ENCODE peak calls at places on chromosomes 3 and 15, in five cellular contexts. V is neural crest cell, I is fibroblast of mammary gland, A is right atrium auricular region, E is endothelial cell. Q is an unnamed sample.

GRCh38 chr3:101944308-101944707 is 95.0 kb downstream of the NFKBIZ start:
- DNase-seq in E (no peak), A (no peak), I (no peak), V (no peak), Q (no peak)

GRCh38 chr3:39637807-39638206 is 170.3 kb downstream of the MOBP start:
- DNase-seq in I (peak; percentile 62), A (no peak), E (no peak), V (no peak), Q (peak; percentile 43)

GRCh38 chr3:150699068-150699635 is 4.6 kb downstream of the ERICH6 start:
- DNase-seq in E (no peak), A (no peak), I (peak; percentile 45), V (no peak), Q (peak; percentile 41)

GRCh38 chr15:44296625-44297524 is 8.4 kb downstream of the GOLM2 start:
- DNase-seq in I (peak; percentile 64), E (no peak), A (no peak), V (no peak), Q (peak; percentile 31)

GRCh38 chr3:129439381-129439816 is 349 bp downstream of the MBD4 start:
- DNase-seq in E (no peak), V (no peak), A (peak; percentile 73), I (no peak), Q (peak; percentile 47)

GRCh38 chr15:99224815-99225214 is 24.6 kb downstream of the TTC23 start:
- DNase-seq in E (no peak), I (no peak), A (no peak), V (no peak), Q (no peak)

GRCh38 chr3:173993299-173993698 is 595.8 kb downstream of the NLGN1 start:
- DNase-seq in I (peak; percentile 80), V (no peak), E (no peak), A (no peak), Q (no peak)

GRCh38 chr15:60212536-60212935 is 185.2 kb downstream of the ANXA2 start:
- DNase-seq in I (peak; percentile 31), V (no peak), A (no peak), E (no peak), Q (peak; percentile 10)

GRCh38 chr15:88844749-88845386 is 41.6 kb downstream of the ACAN start:
- DNase-seq in E (no peak), A (no peak), I (no peak), V (no peak), Q (no peak)

GRCh38 chr3:190618349-190619030 is 104.6 kb downstream of the IL1RAP start:
- DNase-seq in A (no peak), I (no peak), E (no peak), V (no peak), Q (no peak)

GRCh38 chr3:126127904-126128303 is 44.0 kb upstream of the SLC41A3 start:
- DNase-seq in E (no peak), A (no peak), V (no peak), I (no peak), Q (no peak)

GRCh38 chr15:31483053-31483923 is 156.7 kb downstream of the KLF13 start:
- DNase-seq in E (no peak), A (no peak), I (no peak), V (no peak), Q (no peak)

GRCh38 chr15:62165793-62166380 is 802 bp upstream of the C2CD4B start:
- DNase-seq in E (no peak), A (no peak), I (peak; percentile 8), V (no peak), Q (no peak)

GRCh38 chr15:62163847-62164499 is 1.1 kb downstream of the C2CD4B start:
- DNase-seq in E (peak; percentile 44), I (no peak), A (no peak), V (peak; percentile 8), Q (peak; percentile 48)

GRCh38 chr15:62164500-62165028 is 521 bp downstream of the C2CD4B start:
- DNase-seq in A (no peak), V (peak; percentile 17), I (no peak), E (peak; percentile 47), Q (peak; percentile 47)

GRCh38 chr15:62163397-62163796 is 1.7 kb downstream of the C2CD4B start:
- DNase-seq in E (no peak), I (no peak), V (no peak), A (no peak), Q (no peak)

DNA sequence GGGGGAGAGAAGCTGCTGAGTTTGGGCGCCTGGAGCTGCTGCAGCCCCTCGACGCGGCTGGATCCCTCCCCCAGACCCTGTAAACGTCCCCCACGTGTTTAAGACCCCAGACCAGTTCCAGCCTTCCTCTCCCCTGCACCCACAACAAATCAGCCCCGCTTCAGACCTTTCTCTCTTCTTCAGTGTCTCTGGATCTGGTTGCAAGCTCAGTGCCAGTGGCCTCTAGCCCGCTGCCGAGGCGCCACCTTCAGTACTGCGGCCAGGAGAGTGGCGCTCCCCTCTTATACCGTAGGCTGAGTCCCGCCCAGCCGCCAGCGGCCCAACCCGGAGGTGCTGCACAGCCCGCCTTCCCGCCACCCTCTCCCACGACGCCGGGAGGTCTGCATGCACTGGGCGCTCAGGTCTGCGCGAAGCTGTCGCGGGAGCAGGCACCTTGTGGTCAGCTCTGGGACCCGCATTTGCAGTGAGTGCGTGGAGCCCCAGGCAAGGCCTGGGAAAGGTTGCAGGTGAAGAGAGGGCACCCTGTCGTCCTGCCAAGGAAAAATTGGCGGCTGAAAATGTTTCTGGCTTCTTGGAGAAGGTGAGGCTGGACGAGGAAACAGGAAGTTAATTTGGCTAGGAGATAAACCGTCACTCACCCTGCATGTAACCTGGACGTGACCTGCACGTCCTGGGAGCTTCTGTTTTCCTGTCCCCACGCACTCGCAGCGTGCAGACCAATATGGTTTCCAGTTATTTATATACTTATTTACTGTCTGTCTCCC is at the start of gene C2CD4B:
- DNase-seq in E (peak; percentile 73), A (peak; percentile 62), V (peak; percentile 30), I (no peak), Q (peak; percentile 97)
- TF ChIP-seq CTCF in E (no peak), A (no peak), V (peak; percentile 12), I (no peak), Q (no peak)

GRCh38 chr3:50503947-50504346 is 513 bp upstream of the CACNA2D2 start:
- DNase-seq in V (peak; percentile 14), I (no peak), A (no peak), E (peak; percentile 23), Q (no peak)

GRCh38 chr3:50504681-50505080 is 1.2 kb upstream of the CACNA2D2 start:
- DNase-seq in V (no peak), I (no peak), A (no peak), E (no peak), Q (no peak)

GRCh38 chr3:50503504-50503903 is at the start of gene CACNA2D2:
- DNase-seq in E (peak; percentile 62), I (no peak), V (peak; percentile 55), A (no peak), Q (peak; percentile 60)

GRCh38 chr3:50502225-50502583 is 1.2 kb downstream of the CACNA2D2 start:
- DNase-seq in E (no peak), I (no peak), V (no peak), A (no peak), Q (no peak)

DNA sequence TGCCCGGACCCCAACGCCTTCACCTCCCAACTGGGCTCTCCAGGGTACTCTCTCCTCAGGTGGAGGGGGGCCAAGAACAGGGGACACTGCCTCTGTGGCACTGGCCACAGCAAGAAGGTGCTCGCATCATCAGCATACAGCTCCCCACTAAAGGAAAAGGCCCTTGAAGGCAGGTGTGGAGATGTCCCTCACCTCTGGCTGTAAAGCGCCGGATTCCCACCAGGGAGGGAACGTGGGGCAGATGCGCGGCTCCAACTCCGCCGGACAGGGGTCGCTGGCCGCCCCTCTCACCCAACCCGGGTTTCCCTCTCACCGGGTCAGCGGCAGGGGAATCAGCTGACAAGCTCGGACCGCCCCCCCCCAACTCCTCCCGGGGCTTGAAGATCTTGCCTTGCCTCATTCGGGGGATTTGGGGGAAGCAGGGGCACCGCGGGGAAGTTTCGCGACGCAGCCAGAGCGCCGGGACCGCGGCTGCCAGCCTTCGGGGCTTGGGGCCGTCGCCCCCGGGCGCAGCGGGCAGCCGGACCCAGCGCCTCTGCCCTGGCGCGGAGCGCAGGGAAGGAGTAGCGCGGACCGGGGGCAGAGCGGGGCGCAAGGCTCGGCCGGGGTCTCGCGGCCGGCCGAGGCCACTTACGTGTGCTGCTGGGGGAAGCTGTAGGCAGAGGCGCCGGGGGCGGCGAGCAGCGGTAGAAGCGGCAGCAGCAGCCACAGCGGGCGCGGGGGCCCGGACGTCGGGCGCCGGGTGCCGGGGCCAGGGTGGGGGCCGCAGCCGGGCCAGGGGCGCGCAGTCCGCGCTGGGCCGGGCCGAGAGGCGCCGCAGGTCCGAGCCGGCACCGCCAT is 630 bp downstream of the CACNA2D2 start:
- DNase-seq in A (no peak), V (peak; percentile 29), I (no peak), E (peak; percentile 47), Q (no peak)
- TF ChIP-seq CTCF in A (no peak), V (peak; percentile 15), I (no peak), E (no peak), Q (no peak)

DNA sequence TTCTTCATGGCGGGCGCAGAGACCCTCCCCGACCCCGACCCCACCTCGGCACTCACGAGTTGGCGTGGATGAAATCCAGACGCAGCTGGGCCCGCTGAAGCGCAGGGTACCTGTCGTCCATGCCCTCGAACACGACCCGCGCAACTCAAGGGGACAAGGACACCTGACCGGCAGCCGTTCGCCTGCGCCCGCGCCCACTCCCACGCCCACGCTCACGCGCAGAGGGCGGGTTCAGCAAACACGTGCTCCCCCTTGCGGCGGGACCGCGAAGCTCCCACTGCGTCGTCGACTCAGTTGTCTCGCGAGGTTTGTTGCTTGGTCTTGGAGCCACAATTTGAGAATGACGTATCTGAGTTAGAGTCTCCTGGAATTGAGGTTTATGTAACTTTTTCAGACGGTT is at the start of gene MORC1:
- DNase-seq in E (no peak), A (no peak), I (no peak), V (no peak), Q (no peak)
- TF ChIP-seq CTCF in E (no peak), A (no peak), I (no peak), V (no peak), Q (no peak)

DNA sequence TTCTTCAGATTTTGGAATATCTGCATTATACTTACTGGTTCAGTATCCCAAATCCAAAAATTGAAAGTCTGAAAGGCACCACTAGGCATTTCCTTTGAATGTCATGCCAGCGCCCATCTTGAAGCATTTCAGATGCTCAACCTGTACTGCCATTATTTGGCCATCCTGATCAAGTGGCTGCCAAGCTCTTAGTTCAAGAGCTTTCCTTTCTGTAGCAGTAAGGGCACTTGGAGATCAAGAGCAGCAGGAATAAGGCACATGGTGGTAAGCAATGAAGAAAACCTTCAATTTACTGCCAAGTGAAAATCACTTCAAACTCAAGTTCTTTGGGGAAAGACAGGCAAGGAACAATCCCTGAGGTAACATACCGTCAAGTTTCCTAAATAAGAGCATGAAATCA is 10.0 kb downstream of the RHOA start:
- DNase-seq in A (no peak), V (no peak), E (no peak), I (no peak), Q (no peak)
- TF ChIP-seq CTCF in A (no peak), V (no peak), E (no peak), I (no peak), Q (no peak)

GRCh38 chr3:47525617-47526016 is 12.1 kb upstream of the ELP6 start:
- DNase-seq in A (no peak), E (no peak), V (no peak), I (no peak), Q (no peak)
- TF ChIP-seq CTCF in A (no peak), E (no peak), V (no peak), I (no peak), Q (no peak)